ENCODE peak calls at places on chromosomes 3 and 15, in six cellular contexts. One of them, this sample, is unnamed.

GRCh38 chr15:101437209-101437608 is 52.3 kb downstream of the PCSK6 start:
- DNase-seq in dorsolateral prefrontal cortex: peak
- DNase-seq in heart left ventricle: no peak
- DNase-seq in testis: peak
- DNase-seq in heart right ventricle: no peak
- DNase-seq in thoracic aorta: no peak
- DNase-seq in this sample: no peak

GRCh38 chr3:32109256-32109655 is 2.8 kb downstream of the GPD1L start:
- DNase-seq in heart left ventricle: peak
- DNase-seq in dorsolateral prefrontal cortex: peak
- DNase-seq in thoracic aorta: peak
- DNase-seq in testis: peak
- DNase-seq in heart right ventricle: peak
- DNase-seq in this sample: peak

GRCh38 chr15:83320404-83320803 is 35.9 kb upstream of the BNC1 start:
- DNase-seq in heart right ventricle: no peak
- DNase-seq in dorsolateral prefrontal cortex: no peak
- DNase-seq in heart left ventricle: no peak
- DNase-seq in testis: no peak
- DNase-seq in thoracic aorta: no peak
- DNase-seq in this sample: peak

GRCh38 chr3:157595259-157595658 is 92.0 kb upstream of the VEPH1 start:
- DNase-seq in testis: no peak
- DNase-seq in heart left ventricle: no peak
- DNase-seq in thoracic aorta: no peak
- DNase-seq in heart right ventricle: no peak
- DNase-seq in dorsolateral prefrontal cortex: no peak
- DNase-seq in this sample: no peak

GRCh38 chr15:66390670-66391069 is 4.0 kb downstream of the MAP2K1 start:
- DNase-seq in heart right ventricle: no peak
- DNase-seq in thoracic aorta: no peak
- DNase-seq in heart left ventricle: no peak
- DNase-seq in testis: no peak
- DNase-seq in dorsolateral prefrontal cortex: no peak
- DNase-seq in this sample: no peak

GRCh38 chr15:60385620-60386552 is 11.9 kb downstream of the ANXA2 start:
- DNase-seq in heart left ventricle: no peak
- DNase-seq in dorsolateral prefrontal cortex: no peak
- DNase-seq in testis: no peak
- DNase-seq in thoracic aorta: no peak
- DNase-seq in heart right ventricle: no peak
- DNase-seq in this sample: peak

GRCh38 chr15:35697549-35698299 is 151.8 kb upstream of the DPH6 start:
- DNase-seq in dorsolateral prefrontal cortex: no peak
- DNase-seq in testis: no peak
- DNase-seq in heart right ventricle: no peak
- DNase-seq in thoracic aorta: no peak
- DNase-seq in heart left ventricle: no peak
- DNase-seq in this sample: peak

GRCh38 chr3:4999626-5000184 is 20.5 kb downstream of the BHLHE40 start:
- DNase-seq in heart right ventricle: no peak
- DNase-seq in heart left ventricle: no peak
- DNase-seq in thoracic aorta: no peak
- DNase-seq in testis: no peak
- DNase-seq in dorsolateral prefrontal cortex: no peak
- DNase-seq in this sample: no peak

GRCh38 chr15:68431037-68431791 is 749 bp downstream of the ITGA11 start:
- DNase-seq in thoracic aorta: no peak
- DNase-seq in heart left ventricle: no peak
- DNase-seq in dorsolateral prefrontal cortex: no peak
- DNase-seq in heart right ventricle: peak
- DNase-seq in testis: peak
- DNase-seq in this sample: no peak

GRCh38 chr3:139457066-139457465 is 19.2 kb downstream of the RBP2 start:
- DNase-seq in dorsolateral prefrontal cortex: no peak
- DNase-seq in testis: no peak
- DNase-seq in thoracic aorta: no peak
- DNase-seq in heart left ventricle: no peak
- DNase-seq in heart right ventricle: no peak
- DNase-seq in this sample: no peak

GRCh38 chr15:68599560-68600071 is 20.8 kb downstream of the CORO2B start:
- DNase-seq in testis: peak
- DNase-seq in heart left ventricle: no peak
- DNase-seq in heart right ventricle: no peak
- DNase-seq in dorsolateral prefrontal cortex: no peak
- DNase-seq in thoracic aorta: no peak
- DNase-seq in this sample: peak

GRCh38 chr15:51649659-51650521 is 27.3 kb upstream of the DMXL2 start:
- DNase-seq in heart right ventricle: no peak
- DNase-seq in testis: peak
- DNase-seq in dorsolateral prefrontal cortex: peak
- DNase-seq in thoracic aorta: no peak
- DNase-seq in heart left ventricle: no peak
- DNase-seq in this sample: peak

GRCh38 chr3:170751083-170751893 is 118.7 kb downstream of the RPL22L1 start:
- DNase-seq in dorsolateral prefrontal cortex: no peak
- DNase-seq in testis: peak
- DNase-seq in heart right ventricle: peak
- DNase-seq in thoracic aorta: peak
- DNase-seq in heart left ventricle: peak
- DNase-seq in this sample: peak

GRCh38 chr3:55474213-55474632 is 12.9 kb downstream of the WNT5A start:
- DNase-seq in testis: no peak
- DNase-seq in heart right ventricle: no peak
- DNase-seq in thoracic aorta: no peak
- DNase-seq in dorsolateral prefrontal cortex: no peak
- DNase-seq in heart left ventricle: no peak
- DNase-seq in this sample: no peak

GRCh38 chr15:63978511-63979226 is 67.6 kb downstream of the DAPK2 start:
- DNase-seq in heart right ventricle: peak
- DNase-seq in testis: no peak
- DNase-seq in dorsolateral prefrontal cortex: no peak
- DNase-seq in heart left ventricle: no peak
- DNase-seq in thoracic aorta: no peak
- DNase-seq in this sample: no peak

GRCh38 chr3:4726549-4726948 is 233.4 kb downstream of the ITPR1 start:
- DNase-seq in thoracic aorta: no peak
- DNase-seq in heart right ventricle: no peak
- DNase-seq in testis: no peak
- DNase-seq in dorsolateral prefrontal cortex: no peak
- DNase-seq in heart left ventricle: no peak
- DNase-seq in this sample: no peak

GRCh38 chr3:45181496-45181895 is 35.3 kb upstream of the CDCP1 start:
- DNase-seq in dorsolateral prefrontal cortex: no peak
- DNase-seq in heart left ventricle: no peak
- DNase-seq in thoracic aorta: no peak
- DNase-seq in testis: no peak
- DNase-seq in heart right ventricle: no peak
- DNase-seq in this sample: no peak

GRCh38 chr3:64248247-64248646 is 23.0 kb upstream of the PRICKLE2 start:
- DNase-seq in heart right ventricle: no peak
- DNase-seq in testis: no peak
- DNase-seq in thoracic aorta: no peak
- DNase-seq in heart left ventricle: no peak
- DNase-seq in dorsolateral prefrontal cortex: no peak
- DNase-seq in this sample: no peak

GRCh38 chr3:146746190-146746589 is 141.0 kb upstream of the PLSCR5 start:
- DNase-seq in dorsolateral prefrontal cortex: no peak
- DNase-seq in heart right ventricle: no peak
- DNase-seq in thoracic aorta: no peak
- DNase-seq in testis: no peak
- DNase-seq in heart left ventricle: no peak
- DNase-seq in this sample: peak

GRCh38 chr15:71364117-71364584 is 248.9 kb downstream of the THSD4 start:
- DNase-seq in heart left ventricle: no peak
- DNase-seq in dorsolateral prefrontal cortex: no peak
- DNase-seq in thoracic aorta: no peak
- DNase-seq in testis: no peak
- DNase-seq in heart right ventricle: no peak
- DNase-seq in this sample: no peak

GRCh38 chr3:44065311-44065710 is 176.4 kb upstream of the TOPAZ1 start:
- DNase-seq in dorsolateral prefrontal cortex: no peak
- DNase-seq in heart left ventricle: no peak
- DNase-seq in testis: no peak
- DNase-seq in thoracic aorta: no peak
- DNase-seq in heart right ventricle: peak
- DNase-seq in this sample: peak

GRCh38 chr15:92413511-92413910 is 19.8 kb downstream of the ST8SIA2 start:
- DNase-seq in testis: no peak
- DNase-seq in heart left ventricle: no peak
- DNase-seq in heart right ventricle: no peak
- DNase-seq in thoracic aorta: no peak
- DNase-seq in dorsolateral prefrontal cortex: no peak
- DNase-seq in this sample: peak

GRCh38 chr3:107407355-107407754 is 30.1 kb downstream of the CCDC54 start:
- DNase-seq in testis: no peak
- DNase-seq in heart left ventricle: no peak
- DNase-seq in thoracic aorta: no peak
- DNase-seq in dorsolateral prefrontal cortex: no peak
- DNase-seq in heart right ventricle: no peak
- DNase-seq in this sample: no peak

GRCh38 chr15:78859971-78860733 is 12.5 kb upstream of the MORF4L1 start:
- DNase-seq in heart left ventricle: peak
- DNase-seq in thoracic aorta: peak
- DNase-seq in dorsolateral prefrontal cortex: peak
- DNase-seq in testis: peak
- DNase-seq in heart right ventricle: peak
- DNase-seq in this sample: peak

GRCh38 chr15:74782596-74783071 is 754 bp downstream of the CSK start:
- DNase-seq in heart right ventricle: no peak
- DNase-seq in dorsolateral prefrontal cortex: no peak
- DNase-seq in heart left ventricle: peak
- DNase-seq in thoracic aorta: no peak
- DNase-seq in testis: no peak
- DNase-seq in this sample: no peak

GRCh38 chr15:74781673-74782595 is at the start of gene CSK:
- DNase-seq in testis: peak
- DNase-seq in heart left ventricle: peak
- DNase-seq in heart right ventricle: peak
- DNase-seq in dorsolateral prefrontal cortex: peak
- DNase-seq in thoracic aorta: no peak
- DNase-seq in this sample: peak

GRCh38 chr15:74783808-74784175 is 1.9 kb downstream of the CSK start:
- DNase-seq in dorsolateral prefrontal cortex: no peak
- DNase-seq in heart right ventricle: no peak
- DNase-seq in thoracic aorta: no peak
- DNase-seq in heart left ventricle: peak
- DNase-seq in testis: no peak
- DNase-seq in this sample: no peak

GRCh38 chr15:74784426-74784825 is 2.5 kb downstream of the CSK start:
- DNase-seq in thoracic aorta: no peak
- DNase-seq in heart right ventricle: no peak
- DNase-seq in testis: no peak
- DNase-seq in heart left ventricle: no peak
- DNase-seq in dorsolateral prefrontal cortex: no peak
- DNase-seq in this sample: no peak

GRCh38 chr15:74783072-74783807 is 1.4 kb downstream of the CSK start:
- DNase-seq in heart right ventricle: no peak
- DNase-seq in heart left ventricle: peak
- DNase-seq in thoracic aorta: no peak
- DNase-seq in dorsolateral prefrontal cortex: no peak
- DNase-seq in testis: no peak
- DNase-seq in this sample: no peak
- H3K4me3 ChIP-seq in heart right ventricle: peak
- H3K4me3 ChIP-seq in heart left ventricle: peak
- H3K4me3 ChIP-seq in thoracic aorta: peak
- H3K4me3 ChIP-seq in dorsolateral prefrontal cortex: peak
- H3K4me3 ChIP-seq in testis: peak
- H3K4me3 ChIP-seq in this sample: peak

GRCh38 chr15:38859574-38859973 is 295.0 kb upstream of the RASGRP1 start:
- DNase-seq in heart left ventricle: no peak
- DNase-seq in heart right ventricle: no peak
- DNase-seq in testis: no peak
- DNase-seq in thoracic aorta: no peak
- DNase-seq in dorsolateral prefrontal cortex: no peak
- DNase-seq in this sample: no peak

GRCh38 chr15:38854506-38854905 is 289.9 kb upstream of the RASGRP1 start:
- DNase-seq in heart right ventricle: no peak
- DNase-seq in heart left ventricle: no peak
- DNase-seq in dorsolateral prefrontal cortex: no peak
- DNase-seq in testis: no peak
- DNase-seq in thoracic aorta: no peak
- DNase-seq in this sample: peak

GRCh38 chr15:38857814-38858213 is 293.2 kb upstream of the RASGRP1 start:
- DNase-seq in thoracic aorta: no peak
- DNase-seq in heart left ventricle: no peak
- DNase-seq in testis: no peak
- DNase-seq in dorsolateral prefrontal cortex: no peak
- DNase-seq in heart right ventricle: no peak
- DNase-seq in this sample: no peak

GRCh38 chr15:38853608-38854007 is 289.0 kb upstream of the RASGRP1 start:
- DNase-seq in dorsolateral prefrontal cortex: no peak
- DNase-seq in testis: no peak
- DNase-seq in heart right ventricle: no peak
- DNase-seq in heart left ventricle: no peak
- DNase-seq in thoracic aorta: no peak
- DNase-seq in this sample: peak
- TF ChIP-seq CTCF in dorsolateral prefrontal cortex: no peak
- TF ChIP-seq CTCF in testis: no peak
- TF ChIP-seq CTCF in heart right ventricle: peak
- TF ChIP-seq CTCF in heart left ventricle: peak
- TF ChIP-seq CTCF in thoracic aorta: no peak
- TF ChIP-seq CTCF in this sample: peak

GRCh38 chr15:90529008-90529368 is 735 bp upstream of the CRTC3 start:
- DNase-seq in testis: no peak
- DNase-seq in heart left ventricle: no peak
- DNase-seq in thoracic aorta: no peak
- DNase-seq in heart right ventricle: no peak
- DNase-seq in dorsolateral prefrontal cortex: no peak
- DNase-seq in this sample: no peak
- H3K4me3 ChIP-seq in testis: peak
- H3K4me3 ChIP-seq in heart left ventricle: peak
- H3K4me3 ChIP-seq in thoracic aorta: peak
- H3K4me3 ChIP-seq in heart right ventricle: peak
- H3K4me3 ChIP-seq in dorsolateral prefrontal cortex: peak
- H3K4me3 ChIP-seq in this sample: peak

DNA sequence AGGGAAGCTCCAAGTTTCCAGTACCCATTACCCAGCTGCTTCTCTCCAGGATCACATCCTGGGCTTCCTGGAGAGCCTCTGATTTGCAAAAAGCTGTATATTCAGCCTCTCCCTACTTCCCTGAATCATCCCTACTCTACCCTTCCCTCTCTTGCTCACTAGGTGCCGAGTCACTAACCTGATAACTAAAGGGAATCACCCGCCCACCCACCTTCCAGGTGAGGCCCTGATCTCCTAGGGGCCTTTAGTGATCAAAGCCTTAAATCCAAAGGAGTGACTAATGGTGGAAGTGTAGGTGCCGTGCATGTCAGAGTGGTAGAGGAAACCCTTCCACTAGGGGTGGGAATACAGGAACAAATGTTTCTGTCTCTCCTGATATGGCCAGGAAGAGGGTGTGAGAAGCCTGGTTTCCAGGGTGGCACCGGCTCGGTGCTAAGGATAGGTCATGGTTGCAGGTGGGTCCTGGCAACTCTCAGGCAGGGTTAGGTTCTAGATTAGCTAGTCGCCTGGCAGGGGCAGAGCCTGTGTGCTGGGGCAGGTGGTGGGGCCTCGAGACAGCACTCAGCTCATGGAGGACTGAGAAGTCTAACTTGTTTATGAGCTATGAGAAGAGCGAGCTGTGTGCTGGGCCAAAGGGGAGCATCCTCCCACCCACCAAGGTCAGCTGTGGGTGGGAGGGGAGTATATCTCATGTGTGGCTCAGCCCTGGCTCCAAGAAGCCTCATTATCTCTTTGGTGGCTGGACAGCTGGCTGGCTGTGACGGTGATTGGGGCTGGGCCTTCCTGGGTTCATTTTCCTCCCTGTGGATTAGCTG is 10.1 kb downstream of the SEMA7A start:
- DNase-seq in heart left ventricle: no peak
- DNase-seq in dorsolateral prefrontal cortex: no peak
- DNase-seq in testis: peak
- DNase-seq in heart right ventricle: no peak
- DNase-seq in thoracic aorta: no peak
- DNase-seq in this sample: no peak
- TF ChIP-seq CTCF in heart left ventricle: no peak
- TF ChIP-seq CTCF in dorsolateral prefrontal cortex: no peak
- TF ChIP-seq CTCF in testis: no peak
- TF ChIP-seq CTCF in heart right ventricle: no peak
- TF ChIP-seq CTCF in thoracic aorta: no peak
- TF ChIP-seq CTCF in this sample: no peak

This sample was measured in AG10803.